ENCODE peak calls at places on chromosomes 12 and 14, in four cellular contexts. M, I, H and W are unnamed samples.
A peak's percentile ranks its signal among the peaks of the same experiment; 100 is the strongest.

GRCh38 chr12:122060069-122060468 is 18.5 kb upstream of the MLXIP start:
- DNase-seq in M (no peak), I (no peak), H (no peak), W (no peak)

GRCh38 chr12:113940357-113940756 is 25.8 kb downstream of the RBM19 start:
- DNase-seq in M (no peak), I (no peak), H (no peak), W (no peak)

GRCh38 chr12:76915381-76916169 is 36.8 kb upstream of the CSRP2 start:
- DNase-seq in M (no peak), I (no peak), H (peak; percentile 38), W (no peak)

GRCh38 chr14:73743431-73743931 is 29.3 kb upstream of the PNMA1 start:
- DNase-seq in M (no peak), I (no peak), H (no peak), W (no peak)

GRCh38 chr12:27396416-27396815 is 50.1 kb upstream of the SMCO2 start:
- DNase-seq in M (no peak), I (no peak), H (no peak), W (no peak)

GRCh38 chr12:89208661-89209096 is 143.6 kb downstream of the DUSP6 start:
- DNase-seq in M (no peak), I (no peak), H (no peak), W (no peak)

GRCh38 chr12:62893276-62893675 is 41.7 kb downstream of the PPM1H start:
- DNase-seq in M (no peak), I (no peak), H (no peak), W (no peak)

GRCh38 chr14:55731247-55731872 is 151.4 kb downstream of the KTN1 start:
- DNase-seq in M (no peak), I (no peak), H (no peak), W (no peak)

GRCh38 chr14:77965919-77966435 is 166.1 kb downstream of the ADCK1 start:
- DNase-seq in M (no peak), I (no peak), H (peak; percentile 16), W (peak; percentile 30)

GRCh38 chr12:14833952-14834351 is 9.4 kb downstream of the ART4 start:
- DNase-seq in M (no peak), I (no peak), H (no peak), W (no peak)

DNA sequence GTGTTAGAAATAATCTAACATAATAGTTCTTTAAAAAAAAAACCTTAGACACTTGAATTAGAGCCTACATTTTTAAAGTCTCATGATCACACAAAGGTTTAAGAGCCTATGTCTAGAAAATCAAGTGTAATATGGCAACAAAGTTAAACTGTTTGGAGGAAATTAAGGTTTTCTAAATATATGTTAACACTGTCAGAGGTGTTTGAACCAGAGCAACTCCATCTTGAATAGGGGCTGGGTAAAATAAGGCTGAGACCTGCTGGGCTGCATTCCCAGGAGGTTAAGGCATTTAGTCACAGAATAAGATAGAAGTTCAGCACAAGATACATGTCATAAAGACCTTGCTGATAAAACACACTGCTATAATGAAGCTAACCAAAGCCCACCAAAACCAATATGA is 12.4 kb downstream of the CPNE8 start:
- DNase-seq in M (no peak), I (no peak), H (no peak), W (no peak)
- H3K27ac ChIP-seq in M (no peak overlapping the region), I (no peak overlapping the region), H (no peak overlapping the region), W (no peak overlapping the region)

GRCh38 chr14:29926701-29927595 is 699 bp downstream of the PRKD1 start:
- DNase-seq in M (no peak), I (peak; percentile 30), H (peak; percentile 53), W (peak; percentile 44)
- H3K27ac ChIP-seq in M (peak overlapping the region; percentile 87), I (peak overlapping the region; percentile 91), H (no peak overlapping the region), W (peak overlapping the region; percentile 70)

GRCh38 chr14:30876692-30877091 is 2.3 kb downstream of the COCH start:
- DNase-seq in M (no peak), I (no peak), H (no peak), W (no peak)

GRCh38 chr14:30874120-30874998 is at the start of gene COCH:
- DNase-seq in M (no peak), I (no peak), H (peak; percentile 45), W (no peak)

GRCh38 chr14:30874999-30875787 is 834 bp downstream of the COCH start:
- DNase-seq in M (no peak), I (no peak), H (no peak), W (no peak)

GRCh38 chr14:30873308-30874119 is 845 bp upstream of the COCH start:
- DNase-seq in M (no peak), I (no peak), H (no peak), W (no peak)

DNA sequence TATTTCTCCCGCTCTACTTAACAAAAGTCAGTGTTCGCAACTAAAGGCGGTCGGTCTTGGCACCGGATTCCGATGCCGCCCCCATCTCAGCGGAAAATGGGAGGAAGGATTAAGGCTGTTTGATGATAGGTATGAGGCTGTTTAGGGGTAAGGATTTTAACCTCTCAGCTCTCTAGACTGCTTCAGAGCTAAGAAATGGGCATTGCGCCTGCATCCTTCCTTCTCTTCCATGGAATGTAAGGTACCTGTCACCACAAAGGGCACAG is 1.4 kb downstream of the COCH start:
- DNase-seq in M (no peak), I (no peak), H (no peak), W (no peak)
- H3K27ac ChIP-seq in M (no peak overlapping the region), I (no peak overlapping the region), H (no peak overlapping the region), W (no peak overlapping the region)

GRCh38 chr14:89187501-89187900 is 229.5 kb downstream of the FOXN3 start:
- DNase-seq in M (no peak), I (no peak), H (no peak), W (no peak)

GRCh38 chr14:89188492-89188891 is 228.5 kb downstream of the FOXN3 start:
- DNase-seq in M (no peak), I (no peak), H (no peak), W (no peak)

GRCh38 chr14:89185919-89186849 is 230.8 kb downstream of the FOXN3 start:
- DNase-seq in M (no peak), I (no peak), H (peak; percentile 97), W (no peak)

GRCh38 chr14:89184952-89185351 is 232.1 kb downstream of the FOXN3 start:
- DNase-seq in M (no peak), I (no peak), H (no peak), W (no peak)

DNA sequence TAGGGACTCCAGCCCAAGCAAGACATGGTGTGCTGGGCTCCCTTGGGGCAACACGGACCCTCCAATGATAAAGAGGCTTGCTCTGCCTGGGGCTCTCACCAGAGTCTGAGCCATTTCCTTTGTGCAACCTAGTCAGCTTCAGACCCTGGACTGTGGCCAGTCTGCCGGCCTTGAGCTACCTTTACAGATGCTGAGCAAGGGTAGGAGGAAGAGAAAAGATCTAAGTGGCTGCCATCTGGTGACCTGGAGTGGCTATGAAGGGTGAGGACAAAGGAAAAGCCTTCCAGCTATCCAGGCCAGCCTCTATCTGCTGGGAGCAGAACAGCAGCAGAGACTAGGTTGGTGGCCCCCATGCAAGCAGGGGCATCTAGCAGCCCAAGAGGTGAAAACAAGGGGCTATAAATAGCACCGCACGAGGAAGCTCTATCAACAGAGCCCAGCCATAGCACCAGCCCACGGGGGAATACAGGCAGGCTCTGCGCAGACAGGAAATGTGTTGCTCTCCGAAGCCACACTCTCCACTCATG is 230.1 kb downstream of the FOXN3 start:
- DNase-seq in M (no peak), I (no peak), H (peak; percentile 57), W (no peak)
- H3K27ac ChIP-seq in M (no peak overlapping the region), I (no peak overlapping the region), H (peak overlapping the region; percentile 73), W (no peak overlapping the region)

GRCh38 chr12:6553051-6553868 is 2.6 kb downstream of the IFFO1 start:
- DNase-seq in M (no peak), I (peak; percentile 68), H (no peak), W (no peak)
- H3K27ac ChIP-seq in M (peak overlapping the region; percentile 88), I (peak overlapping the region; percentile 80), H (no peak overlapping the region), W (peak overlapping the region; percentile 86)